ENCODE peak calls at places on chromosomes 4 and X, in six cellular contexts. F is epithelial cell of esophagus, G is stomach, Y is HCT116, E is pancreas, H is AG09309. Q is an unnamed sample.

GRCh38 chrX:15749642-15750610 is 11.9 kb downstream of the CA5B start:
- DNase-seq in F (peak), G (peak), Y (no peak), E (no peak), H (no peak), Q (no peak)

GRCh38 chr4:113043591-113043990 is 5.9 kb upstream of the ANK2 start:
- DNase-seq in F (no peak), G (no peak), Y (no peak), E (no peak), H (no peak), Q (no peak)

GRCh38 chrX:15785176-15785735 is 5.0 kb upstream of the ZRSR2 start:
- DNase-seq in F (no peak), G (no peak), Y (no peak), E (no peak), H (no peak), Q (no peak)

GRCh38 chr4:105544517-105544916 is 7.9 kb upstream of the ARHGEF38 start:
- DNase-seq in F (peak), G (no peak), Y (no peak), E (no peak), H (no peak), Q (no peak)

GRCh38 chr4:37735578-37735977 is 49.4 kb upstream of the RELL1 start:
- DNase-seq in F (no peak), G (no peak), Y (no peak), E (no peak), H (no peak), Q (no peak)

GRCh38 chr4:20528508-20528907 is 171.8 kb upstream of the PACRGL start:
- DNase-seq in F (peak), G (no peak), Y (no peak), E (no peak), H (no peak), Q (no peak)

GRCh38 chr4:76680934-76681333 is 217.0 kb downstream of the SOWAHB start:
- DNase-seq in F (no peak), G (no peak), Y (no peak), E (no peak), H (no peak), Q (no peak)

GRCh38 chr4:13524504-13525243 is 19.6 kb downstream of the NKX3-2 start:
- DNase-seq in F (no peak), G (no peak), Y (no peak), E (no peak), H (no peak), Q (no peak)

GRCh38 chr4:60590116-60590515 is 610.0 kb upstream of the ADGRL3 start:
- DNase-seq in F (no peak), G (no peak), Y (no peak), E (no peak), H (no peak), Q (no peak)

GRCh38 chrX:124226129-124226528 is 106.3 kb upstream of the TEX13D start:
- DNase-seq in F (peak), G (no peak), Y (no peak), E (no peak), H (no peak), Q (no peak)

GRCh38 chrX:38313190-38313589 is 14.1 kb downstream of the RPGR start:
- DNase-seq in F (peak), G (no peak), Y (no peak), E (no peak), H (no peak), Q (no peak)

GRCh38 chr4:3193531-3194203 is 55.3 kb upstream of the MSANTD1 start:
- DNase-seq in F (peak), G (no peak), Y (peak), E (no peak), H (no peak), Q (no peak)

GRCh38 chr4:76706581-76706980 is 191.4 kb downstream of the SOWAHB start:
- DNase-seq in F (no peak), G (no peak), Y (no peak), E (no peak), H (no peak), Q (no peak)

GRCh38 chr4:119050501-119051090 is 85.0 kb upstream of the MYOZ2 start:
- DNase-seq in F (peak), G (no peak), Y (no peak), E (no peak), H (no peak), Q (no peak)

GRCh38 chrX:11293113-11293512 is at the start of gene AMELX:
- DNase-seq in F (no peak), G (no peak), Y (no peak), E (no peak), H (no peak), Q (no peak)

GRCh38 chrX:1598876-1599790 is 7.7 kb downstream of the AKAP17A start:
- DNase-seq in F (no peak), G (no peak), Y (no peak), E (no peak), H (no peak), Q (no peak)

GRCh38 chr4:73450398-73451004 is 14.5 kb downstream of the AFP start:
- DNase-seq in F (peak), G (no peak), Y (no peak), E (peak), H (peak), Q (no peak)

GRCh38 chrX:40012800-40013682 is 84.7 kb downstream of the BCOR start:
- DNase-seq in F (peak), G (peak), Y (no peak), E (peak), H (no peak), Q (no peak)

GRCh38 chr4:121676388-121677075 is 20.2 kb downstream of the ANXA5 start:
- DNase-seq in F (no peak), G (no peak), Y (no peak), E (no peak), H (no peak), Q (no peak)

GRCh38 chrX:137031517-137032377 is 2.0 kb downstream of the GPR101 start:
- DNase-seq in F (peak), G (no peak), Y (no peak), E (peak), H (no peak), Q (peak)

GRCh38 chr4:153538408-153539057 is 72.4 kb downstream of the TMEM131L start:
- DNase-seq in F (peak), G (no peak), Y (no peak), E (peak), H (no peak), Q (no peak)

GRCh38 chr4:122584517-122584916 is 36.3 kb downstream of the IL21 start:
- DNase-seq in F (peak), G (no peak), Y (no peak), E (no peak), H (peak), Q (no peak)

GRCh38 chrX:2445662-2446623 is 54.8 kb downstream of the DHRSX start:
- DNase-seq in F (no peak), G (no peak), Y (peak), E (no peak), H (no peak), Q (no peak)

GRCh38 chrX:154603438-154604430 is 15.3 kb downstream of the CTAG1B start:
- DNase-seq in F (peak), G (no peak), Y (peak), E (no peak), H (no peak), Q (peak)

GRCh38 chrX:154600962-154601374 is 16.0 kb downstream of the CTAG1A start:
- DNase-seq in F (peak), G (no peak), Y (no peak), E (no peak), H (no peak), Q (no peak)

GRCh38 chrX:154602226-154602625 is 16.9 kb downstream of the CTAG1B start:
- DNase-seq in F (no peak), G (no peak), Y (no peak), E (no peak), H (no peak), Q (no peak)

GRCh38 chrX:154605566-154605965 is 13.5 kb downstream of the CTAG1B start:
- DNase-seq in F (no peak), G (no peak), Y (no peak), E (no peak), H (no peak), Q (no peak)

GRCh38 chrX:154602766-154603437 is 16.2 kb downstream of the CTAG1B start:
- DNase-seq in F (no peak), G (no peak), Y (no peak), E (no peak), H (no peak), Q (no peak)
- TF ChIP-seq CTCF in F (no peak), G (no peak), Y (no peak), E (no peak), H (no peak), Q (no peak)

GRCh38 chr4:166042510-166043055 is 169.5 kb downstream of the TLL1 start:
- DNase-seq in F (peak), G (no peak), Y (no peak), E (no peak), H (no peak), Q (no peak)
- H3K4me3 ChIP-seq in F (no peak), G (no peak), Y (no peak), E (no peak), H (no peak), Q (no peak)

GRCh38 chrX:28586891-28587635 is at the start of gene IL1RAPL1:
- DNase-seq in F (peak), G (no peak), Y (no peak), E (no peak), H (no peak), Q (peak)
- TF ChIP-seq CTCF in F (peak), G (no peak), Y (peak), E (no peak), H (no peak), Q (no peak)

DNA sequence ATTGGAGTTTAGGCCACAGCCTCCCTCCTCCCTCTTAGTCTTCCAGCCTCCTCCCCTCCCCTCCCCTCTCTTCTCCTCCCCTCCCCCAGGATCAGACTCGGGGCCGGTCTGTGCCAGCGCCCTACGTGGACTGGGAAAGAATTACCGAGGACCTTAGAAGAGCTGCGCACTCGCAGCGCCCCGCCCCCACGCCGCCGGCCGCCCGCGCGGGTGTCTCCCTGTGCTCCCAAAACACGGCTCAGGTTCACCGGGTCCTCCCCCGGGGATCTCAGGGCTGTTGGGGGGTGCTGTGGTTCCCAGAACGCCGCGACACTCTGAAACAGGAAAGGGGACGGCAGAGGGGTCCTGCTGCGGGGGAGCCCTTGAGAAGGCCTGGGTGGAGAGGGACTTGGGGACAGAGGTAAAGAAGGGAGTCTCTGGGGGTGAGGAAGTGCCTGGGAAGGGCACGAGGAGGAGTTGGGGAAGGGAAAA is 122.2 kb upstream of the TBL1X start:
- DNase-seq in F (peak), G (peak), Y (peak), E (peak), H (no peak), Q (no peak)
- H3K4me3 ChIP-seq in F (no peak), G (peak), Y (peak), E (no peak), H (peak), Q (no peak)

DNA sequence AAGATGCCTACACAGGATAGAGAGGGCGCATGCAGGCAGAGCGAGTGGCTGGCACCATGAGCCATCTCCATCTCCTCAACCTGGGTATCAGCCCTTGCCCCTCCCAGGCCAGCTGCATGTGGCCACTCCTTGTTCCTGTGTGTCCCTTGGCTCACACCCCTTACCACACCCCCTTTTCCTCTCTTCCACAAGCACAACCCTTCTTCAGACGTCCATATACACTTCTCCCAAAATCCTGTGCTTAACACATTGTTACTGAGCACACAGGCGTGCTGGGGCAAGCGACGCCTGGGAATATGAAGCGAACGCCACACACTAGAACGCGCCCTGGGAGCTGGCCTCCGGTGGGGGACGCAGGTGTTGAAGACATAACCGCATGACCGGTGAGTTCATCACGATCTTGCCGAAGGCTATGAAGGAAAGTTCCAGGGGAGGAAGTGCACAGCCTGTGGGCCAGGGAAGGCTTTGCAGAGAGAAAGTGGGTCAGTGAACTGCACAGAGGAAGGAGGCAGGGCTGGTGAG is 19.1 kb upstream of the KIAA0232 start:
- DNase-seq in F (peak), G (no peak), Y (no peak), E (no peak), H (no peak), Q (no peak)
- TF ChIP-seq CTCF in F (peak), G (no peak), Y (no peak), E (no peak), H (no peak), Q (no peak)

GRCh38 chrX:153635788-153636668 is 11.0 kb upstream of the DUSP9 start:
- DNase-seq in F (peak), G (no peak), Y (no peak), E (no peak), H (no peak), Q (no peak)
- H3K4me3 ChIP-seq in F (no peak), G (no peak), Y (no peak), E (no peak), H (no peak), Q (no peak)

Q was measured in HFF-Myc.